ENCODE peak calls at places on chromosomes 1 and 21, in four cellular contexts. K, G, D and Y are unnamed samples.

GRCh38 chr1:171922999-171923398 is 81.7 kb downstream of the DNM3 start:
- DNase-seq in D (no peak), G (no peak), K (no peak), Y (no peak)

GRCh38 chr1:206770531-206771352 is at the start of gene IL19:
- DNase-seq in G (no peak), D (no peak), K (no peak), Y (no peak)

GRCh38 chr1:6358144-6358624 is 35.4 kb downstream of the ACOT7 start:
- DNase-seq in G (no peak), D (no peak), K (no peak), Y (no peak)

GRCh38 chr21:16193758-16194606 is 464.2 kb downstream of the USP25 start:
- DNase-seq in G (no peak), D (no peak), K (peak), Y (no peak)

GRCh38 chr1:67850611-67851075 is 17.4 kb upstream of the GNG12 start:
- DNase-seq in G (no peak), K (peak), D (no peak), Y (peak)

GRCh38 chr1:26126321-26127084 is 14.9 kb downstream of the PDIK1L start:
- DNase-seq in K (no peak), G (no peak), D (no peak), Y (peak)

GRCh38 chr21:36661511-36662309 is 37.2 kb upstream of the SIM2 start:
- DNase-seq in K (peak), D (peak), G (no peak), Y (peak)

GRCh38 chr1:170194451-170194850 is 48.7 kb downstream of the NTMT2 start:
- DNase-seq in G (no peak), D (no peak), K (no peak), Y (no peak)

GRCh38 chr1:21317035-21317689 is 26.9 kb upstream of the ECE1 start:
- DNase-seq in G (no peak), D (no peak), K (no peak), Y (no peak)

GRCh38 chr1:65109515-65109914 is 38.5 kb upstream of the AK4 start:
- DNase-seq in G (no peak), K (no peak), D (peak), Y (no peak)

GRCh38 chr1:20250346-20250989 is 40.2 kb upstream of the VWA5B1 start:
- DNase-seq in G (peak), D (peak), K (peak), Y (no peak)

GRCh38 chr21:15433091-15433490 is 296.7 kb upstream of the USP25 start:
- DNase-seq in G (no peak), D (no peak), K (no peak), Y (no peak)

DNA sequence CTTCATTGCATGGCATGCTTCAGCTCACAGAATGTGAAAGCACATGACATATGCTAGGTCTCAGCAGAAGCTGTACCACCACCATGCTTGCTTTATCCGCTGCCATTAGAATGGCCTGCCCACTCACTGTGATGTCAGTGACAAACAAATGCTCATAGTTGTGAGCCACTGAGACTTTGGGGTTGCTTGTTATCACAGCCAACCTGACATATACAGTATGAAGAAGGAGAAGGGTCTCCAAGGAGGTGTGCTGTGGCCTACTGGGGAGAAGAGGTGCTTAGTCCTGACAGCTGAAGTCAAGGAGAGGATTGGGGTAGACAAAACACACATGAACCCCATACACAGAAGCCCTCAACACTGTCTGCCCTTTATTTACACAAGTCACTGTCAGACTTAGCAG is 19.5 kb upstream of the TENT5C start:
- DNase-seq in K (no peak), G (no peak), D (no peak), Y (no peak)
- TF ChIP-seq CHD4 in K (no peak), G (no peak), D (no peak), Y (no peak)

GRCh38 chr1:3869751-3870301 is 12.6 kb downstream of the DFFB start:
- DNase-seq in K (no peak), G (no peak), D (no peak), Y (peak)
- TF ChIP-seq CHD4 in K (no peak), G (no peak), D (no peak), Y (no peak)

GRCh38 chr21:44708213-44708865 is 3.0 kb downstream of the TSPEAR start:
- DNase-seq in K (no peak), G (no peak), D (no peak), Y (no peak)

GRCh38 chr21:44710756-44711326 is 531 bp downstream of the TSPEAR start:
- DNase-seq in D (no peak), K (no peak), G (no peak), Y (no peak)

GRCh38 chr21:44710294-44710665 is 1.1 kb downstream of the TSPEAR start:
- DNase-seq in G (no peak), K (no peak), D (no peak), Y (no peak)

GRCh38 chr21:44708866-44709425 is 2.4 kb downstream of the TSPEAR start:
- DNase-seq in D (no peak), K (no peak), G (no peak), Y (no peak)

DNA sequence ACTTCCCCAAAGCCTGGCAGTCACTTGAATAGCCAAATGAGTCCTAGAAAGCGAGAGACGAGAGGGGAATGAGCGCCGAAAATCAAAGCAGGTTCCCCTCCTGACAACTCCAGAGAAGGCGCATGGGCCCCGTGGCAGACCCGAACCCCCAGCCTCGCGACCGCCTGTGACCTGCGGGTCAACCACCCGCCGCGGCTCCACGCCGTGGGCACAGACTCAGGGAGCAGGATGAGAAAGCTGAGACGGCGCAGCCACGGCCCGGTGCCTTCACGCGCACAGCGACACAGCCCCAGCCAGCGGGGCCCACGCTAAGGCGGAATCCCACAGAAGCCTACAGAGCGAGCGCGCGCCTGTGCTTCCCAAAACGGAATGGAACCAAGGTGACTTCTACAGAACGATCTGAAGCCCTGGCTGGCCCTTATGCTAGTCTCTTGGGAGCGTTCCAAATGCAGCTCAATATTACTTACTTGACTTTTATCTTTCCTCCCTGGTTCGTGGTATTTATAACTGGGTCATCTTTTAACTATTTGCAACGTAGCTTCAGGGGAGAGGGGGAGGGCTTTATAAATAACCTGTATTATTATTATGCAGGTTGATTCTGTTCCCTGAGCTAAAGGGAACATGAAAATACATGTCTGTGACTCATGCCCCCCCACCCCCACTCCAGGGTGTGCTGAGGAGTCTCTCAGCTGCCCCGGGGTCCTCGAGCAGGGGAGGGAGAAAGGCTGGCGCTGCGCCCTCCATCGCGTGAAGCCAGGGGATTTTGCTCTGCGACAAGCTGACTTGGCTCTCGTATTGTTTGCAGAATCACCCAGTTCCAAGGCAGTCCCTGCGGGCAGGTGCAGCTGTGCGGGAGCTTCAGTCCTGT is 1.7 kb downstream of the TSPEAR start:
- DNase-seq in D (no peak), G (no peak), K (no peak), Y (no peak)
- TF ChIP-seq CHD4 in D (no peak), G (no peak), K (no peak), Y (no peak)

GRCh38 chr1:182807907-182808306 is 18.3 kb downstream of the NPL start:
- DNase-seq in G (no peak), K (no peak), D (no peak), Y (no peak)

GRCh38 chr1:182803846-182804245 is 14.3 kb downstream of the NPL start:
- DNase-seq in K (no peak), G (no peak), D (no peak), Y (no peak)

GRCh38 chr1:182806015-182806678 is 16.6 kb downstream of the NPL start:
- DNase-seq in D (peak), K (no peak), G (no peak), Y (peak)

GRCh38 chr1:182811975-182812727 is 22.6 kb downstream of the NPL start:
- DNase-seq in G (no peak), D (no peak), K (no peak), Y (no peak)

GRCh38 chr1:182809414-182809957 is 19.9 kb downstream of the NPL start:
- DNase-seq in G (no peak), K (no peak), D (no peak), Y (no peak)
- TF ChIP-seq CHD4 in G (no peak), K (no peak), D (no peak), Y (no peak)

GRCh38 chr1:180255538-180256352 is 25.7 kb downstream of the LHX4 start:
- DNase-seq in K (no peak), D (no peak), G (no peak), Y (peak)
- TF ChIP-seq CHD4 in K (no peak), D (no peak), G (no peak), Y (no peak)

DNA sequence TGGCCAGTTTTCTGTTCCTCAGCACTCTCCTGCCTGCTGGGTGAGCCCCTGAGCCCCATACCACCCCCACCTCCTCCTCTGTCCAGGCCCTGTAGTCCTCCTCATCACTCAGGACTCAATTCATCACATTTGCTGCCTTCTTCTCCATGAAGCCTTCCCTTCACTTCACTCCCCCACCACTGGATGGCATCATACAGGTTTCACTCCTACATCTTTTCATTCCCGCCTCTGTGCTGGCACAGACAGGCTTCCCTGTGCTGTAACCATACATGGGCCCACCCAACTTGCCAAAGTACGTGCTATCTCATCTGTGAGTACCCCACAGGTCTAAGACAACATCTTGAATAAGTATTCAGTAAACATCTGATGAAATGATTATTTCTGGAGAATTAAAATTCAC is 56.9 kb downstream of the SLC45A1 start:
- DNase-seq in K (peak), G (no peak), D (peak), Y (peak)
- TF ChIP-seq CHD4 in K (no peak), G (no peak), D (no peak), Y (no peak)

GRCh38 chr1:111958075-111958474 is 31.4 kb downstream of the KCND3 start:
- DNase-seq in K (no peak), G (no peak), D (no peak), Y (no peak)
- TF ChIP-seq CHD4 in K (no peak), G (no peak), D (no peak), Y (no peak)

GRCh38 chr1:48031676-48032075 is 34.5 kb upstream of the TRABD2B start:
- DNase-seq in K (no peak), D (no peak), G (no peak), Y (no peak)
- TF ChIP-seq CHD4 in K (no peak), D (no peak), G (no peak), Y (no peak)

DNA sequence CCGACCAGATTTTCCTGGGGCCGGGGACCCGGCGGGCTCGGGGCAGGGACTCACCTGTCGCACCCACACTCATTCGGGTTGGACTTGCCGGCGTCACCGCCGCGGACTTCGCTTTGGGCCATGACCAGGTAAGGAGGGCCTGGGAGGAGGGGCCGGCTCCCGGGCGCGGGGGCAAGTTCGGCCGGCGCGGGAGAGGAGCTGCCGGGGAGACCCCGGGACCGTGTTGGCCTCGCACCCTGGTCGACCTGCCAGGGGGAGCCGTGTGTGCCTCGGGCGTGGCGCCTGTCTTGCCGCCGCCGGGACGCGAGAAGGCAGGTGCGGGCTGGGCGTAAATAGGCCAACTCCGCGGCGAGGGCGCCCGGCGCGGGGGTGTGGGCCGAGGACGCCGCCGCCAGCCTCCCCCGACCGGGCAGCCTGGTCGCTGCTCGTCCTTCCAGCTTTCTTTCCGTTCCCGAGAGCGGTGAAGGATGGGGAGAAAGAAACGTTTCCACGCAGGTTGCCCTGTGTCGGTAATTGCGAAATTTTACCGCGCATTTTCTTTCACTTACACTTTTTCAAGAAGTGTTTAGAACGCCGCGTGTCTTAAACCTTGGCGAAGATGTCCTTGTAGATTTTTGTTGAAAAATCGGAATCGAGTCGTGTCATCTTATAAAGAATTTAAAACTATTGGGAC is 560 bp downstream of the USP1 start:
- DNase-seq in K (no peak), D (no peak), G (no peak), Y (peak)
- TF ChIP-seq CHD4 in K (no peak), D (no peak), G (no peak), Y (no peak)